ENCODE peak calls at places on chromosomes 3 and 15, in five cellular contexts. U, N, O, C and R are unnamed samples. For H3K27me3 and H3K36me3, the result is how much of the 10 kb centered on the place peaks cover.

GRCh38 chr3:189754356-189754755 is 123.2 kb downstream of the TP63 start:
- DNase-seq in U (no peak), N (no peak), O (no peak), C (no peak), R (no peak)

GRCh38 chr3:185825639-185826481 is 1.0 kb upstream of the IGF2BP2 start:
- DNase-seq in U (peak), N (peak), O (peak), C (peak), R (peak)

GRCh38 chr3:128481438-128481942 is 11.5 kb downstream of the GATA2 start:
- DNase-seq in U (no peak), N (no peak), O (no peak), C (no peak), R (no peak)

GRCh38 chr15:52801748-52802085 is 11.6 kb upstream of the ONECUT1 start:
- DNase-seq in U (no peak), N (no peak), O (no peak), C (no peak), R (no peak)

GRCh38 chr15:75836953-75837321 is 6.3 kb upstream of the UBE2Q2 start:
- DNase-seq in U (no peak), N (peak), O (peak), C (no peak), R (no peak)

GRCh38 chr3:171860830-171861535 is 17.8 kb downstream of the TMEM212 start:
- DNase-seq in U (no peak), N (no peak), O (peak), C (peak), R (no peak)

GRCh38 chr15:43204016-43204901 is 16.6 kb downstream of the EPB42 start:
- DNase-seq in U (no peak), N (peak), O (peak), C (peak), R (peak)

GRCh38 chr15:25717861-25718504 is 145.1 kb downstream of the ATP10A start:
- DNase-seq in U (no peak), N (no peak), O (no peak), C (no peak), R (no peak)

GRCh38 chr3:60703956-60704736 is 547.1 kb downstream of the FHIT start:
- DNase-seq in U (no peak), N (no peak), O (no peak), C (no peak), R (no peak)

GRCh38 chr3:43346990-43347749 is 60.8 kb downstream of the SNRK start:
- DNase-seq in U (peak), N (peak), O (no peak), C (no peak), R (peak)

GRCh38 chr15:23403550-23403949 is 43.5 kb downstream of the GOLGA6L2 start:
- DNase-seq in U (no peak), N (no peak), O (no peak), C (no peak), R (no peak)

GRCh38 chr3:128555098-128555825 is 62.3 kb upstream of the GATA2 start:
- DNase-seq in U (peak), N (no peak), O (peak), C (peak), R (no peak)

GRCh38 chr15:80509800-80510199 is 105.6 kb downstream of the ARNT2 start:
- DNase-seq in U (no peak), N (no peak), O (no peak), C (no peak), R (no peak)

GRCh38 chr3:28634019-28634418 is 285.4 kb upstream of the AZI2 start:
- DNase-seq in U (no peak), N (no peak), O (no peak), C (no peak), R (no peak)

GRCh38 chr15:66917904-66918448 is 147.4 kb upstream of the SMAD3 start:
- DNase-seq in U (no peak), N (no peak), O (no peak), C (no peak), R (no peak)

GRCh38 chr15:42914728-42915497 is 5.7 kb downstream of the TTBK2 start:
- DNase-seq in U (no peak), N (no peak), O (no peak), C (no peak), R (no peak)

GRCh38 chr3:61132062-61132461 is 119.2 kb downstream of the FHIT start:
- DNase-seq in U (no peak), N (no peak), O (no peak), C (no peak), R (no peak)

GRCh38 chr3:188211476-188211875 is 57.5 kb downstream of the LPP start:
- DNase-seq in U (no peak), N (no peak), O (no peak), C (no peak), R (no peak)

GRCh38 chr3:146152841-146153240 is 8.1 kb downstream of the PLOD2 start:
- DNase-seq in U (no peak), N (no peak), O (no peak), C (peak), R (no peak)

GRCh38 chr3:130242850-130243569 is 102.5 kb upstream of the COL6A5 start:
- DNase-seq in U (no peak), N (no peak), O (peak), C (peak), R (no peak)

GRCh38 chr15:71802770-71803169 is 7.6 kb upstream of the NR2E3 start:
- DNase-seq in U (no peak), N (no peak), O (no peak), C (no peak), R (no peak)

GRCh38 chr15:80745888-80746287 is 33.3 kb upstream of the CEMIP start:
- DNase-seq in U (no peak), N (no peak), O (no peak), C (no peak), R (no peak)

GRCh38 chr3:32684800-32685603 is at the start of gene CNOT10:
- DNase-seq in U (peak), N (peak), O (peak), C (peak), R (peak)

GRCh38 chr15:25797511-25798206 is 65.5 kb downstream of the ATP10A start:
- DNase-seq in U (no peak), N (no peak), O (peak), C (no peak), R (no peak)

GRCh38 chr3:115792206-115792955 is 169.1 kb downstream of the GAP43 start:
- DNase-seq in U (no peak), N (peak), O (no peak), C (no peak), R (no peak)

GRCh38 chr15:27454281-27455060 is 483.5 kb downstream of the GABRG3 start:
- DNase-seq in U (no peak), N (no peak), O (peak), C (no peak), R (no peak)

GRCh38 chr15:101092186-101092866 is 159.5 kb downstream of the CHSY1 start:
- DNase-seq in U (no peak), N (no peak), O (peak), C (no peak), R (no peak)

GRCh38 chr3:56131976-56132590 is 336.2 kb downstream of the ERC2 start:
- DNase-seq in U (no peak), N (no peak), O (peak), C (no peak), R (no peak)

GRCh38 chr3:11654166-11654565 is 10.5 kb upstream of the VGLL4 start:
- DNase-seq in U (no peak), N (no peak), O (no peak), C (no peak), R (no peak)

GRCh38 chr3:147915057-147915456 is 505.9 kb downstream of the ZIC1 start:
- DNase-seq in U (no peak), N (no peak), O (peak), C (no peak), R (no peak)

GRCh38 chr3:99172736-99173657 is 271.5 kb upstream of the DCBLD2 start:
- DNase-seq in U (peak), N (no peak), O (peak), C (peak), R (no peak)

GRCh38 chr3:158709666-158710083 is 22.6 kb downstream of the RARRES1 start:
- DNase-seq in U (no peak), N (no peak), O (peak), C (no peak), R (no peak)

GRCh38 chr3:61927332-61927731 is 366.0 kb downstream of the PTPRG start:
- DNase-seq in U (peak), N (no peak), O (peak), C (peak), R (no peak)

GRCh38 chr3:159775372-159775961 is 213.2 kb upstream of the IL12A start:
- DNase-seq in U (peak), N (no peak), O (peak), C (peak), R (no peak)

GRCh38 chr3:30453364-30454039 is 152.9 kb upstream of the TGFBR2 start:
- DNase-seq in U (no peak), N (no peak), O (peak), C (no peak), R (no peak)

GRCh38 chr3:150798122-150798618 is 35.2 kb upstream of the SIAH2 start:
- DNase-seq in U (peak), N (no peak), O (peak), C (peak), R (no peak)

GRCh38 chr3:149575213-149575961 is 82.4 kb downstream of the WWTR1 start:
- DNase-seq in U (no peak), N (no peak), O (peak), C (peak), R (no peak)

GRCh38 chr15:79179108-79179561 is 88.6 kb upstream of the RASGRF1 start:
- DNase-seq in U (no peak), N (no peak), O (peak), C (no peak), R (no peak)

DNA sequence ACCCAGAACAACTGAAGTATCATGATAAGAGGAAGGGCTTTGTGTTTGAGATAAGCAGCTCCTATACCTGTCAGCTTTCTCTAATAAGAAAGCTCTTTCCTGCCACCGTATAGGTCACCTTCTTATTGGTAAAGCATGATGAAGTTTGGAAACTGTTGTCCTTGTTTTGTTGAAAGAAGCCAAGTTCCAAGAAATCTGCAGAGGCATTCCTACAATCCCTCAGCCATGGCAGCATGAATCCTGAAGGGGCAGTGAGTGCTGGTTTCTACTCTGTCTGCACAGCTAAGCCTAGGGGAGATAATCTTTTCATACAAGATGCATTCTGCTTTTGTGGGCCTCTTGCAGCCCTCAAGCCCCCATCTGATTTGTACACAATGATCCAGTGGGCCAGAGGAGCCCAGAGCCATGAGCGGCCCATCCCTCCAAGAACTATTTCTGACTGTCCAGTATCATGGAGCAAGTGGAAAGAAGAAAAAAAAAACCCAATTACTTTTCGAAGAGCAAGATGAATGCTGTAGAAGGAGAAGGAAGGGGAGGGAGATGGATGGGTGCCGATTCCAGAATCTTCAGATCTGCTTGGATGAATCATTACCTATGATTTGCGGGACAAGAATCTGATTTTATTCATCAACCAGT is 1.9 kb upstream of the THBS1 start:
- DNase-seq in U (no peak), N (no peak), O (peak), C (peak), R (no peak)
- H3K4me3 ChIP-seq in U (no peak), N (no peak), O (no peak), C (no peak), R (no peak)

DNA sequence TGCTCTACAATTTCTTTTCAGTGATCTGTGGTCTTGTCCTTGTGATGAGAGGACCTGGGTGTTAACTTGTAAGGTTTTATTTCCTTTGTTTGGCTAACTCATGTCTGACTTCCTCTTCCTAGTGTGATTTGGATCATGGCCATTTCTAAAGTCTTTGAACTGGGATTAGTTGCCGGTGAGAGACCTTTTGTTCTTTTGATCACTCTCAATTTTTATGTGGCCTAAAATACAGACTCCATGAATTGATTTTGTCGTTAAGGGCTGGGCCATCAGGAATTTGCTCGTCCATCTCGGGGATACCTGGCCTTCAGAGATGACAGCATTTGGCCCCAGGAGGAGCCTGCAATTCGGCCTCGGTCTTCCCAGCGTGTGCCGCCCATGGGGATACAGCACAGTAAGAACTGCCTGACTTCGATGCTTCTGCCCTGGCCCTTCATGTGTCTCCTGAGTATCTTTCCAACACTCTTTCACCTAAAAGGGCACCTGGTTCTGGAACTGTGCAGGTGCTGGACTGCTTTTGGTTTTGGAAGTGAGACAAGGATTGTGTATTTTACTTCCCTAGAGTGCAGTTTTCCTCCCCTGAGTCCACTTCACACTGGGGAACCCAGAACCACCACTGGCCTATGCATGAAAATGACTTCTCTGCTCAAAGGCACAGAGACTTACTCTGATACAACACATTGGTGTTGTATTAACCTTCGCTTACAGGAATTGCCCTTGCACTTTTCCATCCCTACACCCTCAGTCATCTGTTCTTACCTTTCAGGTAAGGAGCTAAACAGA is 13.1 kb upstream of the LRRC2 start:
- DNase-seq in U (no peak), N (no peak), O (no peak), C (peak), R (no peak)
- H3K27me3 ChIP-seq in U (under half), N (under half), O (under half), C (under half), R (under half)

DNA sequence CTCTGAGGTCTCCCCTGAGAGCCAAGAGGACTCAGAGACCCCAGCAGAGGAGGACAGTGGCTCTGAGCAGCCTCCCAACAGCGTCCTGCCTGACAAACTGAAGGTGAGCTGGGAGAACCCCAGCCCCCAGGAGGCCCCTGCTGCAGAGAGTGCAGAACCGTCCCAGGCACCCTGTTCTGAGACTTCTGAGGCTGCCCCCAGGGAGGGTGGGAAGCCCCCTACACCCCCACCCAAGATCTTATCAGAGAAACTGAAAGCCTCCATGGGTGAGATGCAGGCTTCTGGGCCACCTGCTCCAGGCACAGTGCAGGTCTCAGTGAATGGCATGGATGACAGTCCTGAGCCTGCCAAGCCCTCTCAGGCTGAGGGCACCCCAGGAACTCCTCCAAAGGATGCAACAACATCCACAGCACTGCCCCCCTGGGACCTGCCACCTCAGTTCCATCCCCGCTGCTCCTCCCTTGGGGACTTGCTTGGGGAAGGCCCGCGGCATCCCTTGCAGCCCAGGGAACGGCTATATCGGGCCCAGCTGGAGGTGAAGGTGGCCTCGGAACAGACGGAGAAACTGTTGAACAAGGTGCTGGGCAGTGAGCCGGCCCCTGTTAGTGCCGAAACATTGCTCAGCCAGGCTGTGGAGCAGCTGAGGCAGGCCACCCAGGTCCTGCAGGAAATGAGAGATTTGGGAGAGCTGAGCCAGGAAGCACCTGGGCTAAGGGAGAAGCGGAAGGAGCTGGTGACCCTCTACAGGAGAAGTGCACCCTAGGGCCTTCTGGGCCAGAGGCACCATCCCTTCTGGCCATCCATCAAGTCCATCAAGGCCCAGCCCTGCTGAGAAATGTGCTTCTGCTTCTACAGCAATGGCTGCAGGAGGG is 23.6 kb downstream of the PLEKHO2 start:
- DNase-seq in U (no peak), N (no peak), O (no peak), C (no peak), R (no peak)
- H3K36me3 ChIP-seq in U (under half), N (under half), O (under half), C (under half), R (under half)

GRCh38 chr15:35014265-35014664 is 26.2 kb upstream of the ZNF770 start:
- DNase-seq in U (no peak), N (no peak), O (no peak), C (no peak), R (no peak)

GRCh38 chr15:35023794-35024193 is 35.7 kb upstream of the ZNF770 start:
- DNase-seq in U (no peak), N (no peak), O (no peak), C (no peak), R (no peak)

GRCh38 chr15:35020974-35021373 is 32.9 kb upstream of the ZNF770 start:
- DNase-seq in U (no peak), N (no peak), O (no peak), C (no peak), R (no peak)

GRCh38 chr15:35019401-35020327 is 31.6 kb upstream of the ZNF770 start:
- DNase-seq in U (no peak), N (no peak), O (peak), C (peak), R (no peak)
- H3K4me3 ChIP-seq in U (no peak), N (no peak), O (no peak), C (no peak), R (no peak)